ENCODE peak calls at places on chromosomes 6 and 20, in four cellular contexts. J, M, C and Q are unnamed samples.

GRCh38 chr6:134065706-134066105 is 13.3 kb upstream of the SLC2A12 start:
- DNase-seq in M (peak; percentile 30), J (no peak), C (no peak), Q (no peak)

GRCh38 chr20:63648895-63649589 is 4.2 kb downstream of the STMN3 start:
- DNase-seq in C (no peak), J (no peak), M (no peak), Q (no peak)

GRCh38 chr6:133259561-133259960 is 18.4 kb downstream of the EYA4 start:
- DNase-seq in M (no peak), J (no peak), C (no peak), Q (no peak)

GRCh38 chr6:143962644-143962929 is 45.5 kb downstream of the PLAGL1 start:
- DNase-seq in J (no peak), C (no peak), M (no peak), Q (peak; percentile 52)

GRCh38 chr20:38290829-38291581 is 13.0 kb upstream of the BPI start:
- DNase-seq in J (no peak), C (peak; percentile 49), M (peak; percentile 87), Q (peak; percentile 57)

GRCh38 chr6:84282566-84282965 is 55.1 kb upstream of the CEP162 start:
- DNase-seq in C (no peak), J (no peak), M (no peak), Q (no peak)

GRCh38 chr6:138814179-138814834 is 18.4 kb downstream of the ECT2L start:
- DNase-seq in M (peak; percentile 93), C (no peak), J (no peak), Q (no peak)

GRCh38 chr6:1971612-1972011 is 273.8 kb downstream of the GMDS start:
- DNase-seq in J (no peak), M (peak; percentile 21), C (no peak), Q (no peak)

GRCh38 chr6:165573671-165574070 is 89.4 kb downstream of the PDE10A start:
- DNase-seq in J (no peak), M (no peak), C (no peak), Q (no peak)

GRCh38 chr6:88179692-88180091 is 13.5 kb upstream of the CNR1 start:
- DNase-seq in M (no peak), C (no peak), J (peak; percentile 66), Q (no peak)

DNA sequence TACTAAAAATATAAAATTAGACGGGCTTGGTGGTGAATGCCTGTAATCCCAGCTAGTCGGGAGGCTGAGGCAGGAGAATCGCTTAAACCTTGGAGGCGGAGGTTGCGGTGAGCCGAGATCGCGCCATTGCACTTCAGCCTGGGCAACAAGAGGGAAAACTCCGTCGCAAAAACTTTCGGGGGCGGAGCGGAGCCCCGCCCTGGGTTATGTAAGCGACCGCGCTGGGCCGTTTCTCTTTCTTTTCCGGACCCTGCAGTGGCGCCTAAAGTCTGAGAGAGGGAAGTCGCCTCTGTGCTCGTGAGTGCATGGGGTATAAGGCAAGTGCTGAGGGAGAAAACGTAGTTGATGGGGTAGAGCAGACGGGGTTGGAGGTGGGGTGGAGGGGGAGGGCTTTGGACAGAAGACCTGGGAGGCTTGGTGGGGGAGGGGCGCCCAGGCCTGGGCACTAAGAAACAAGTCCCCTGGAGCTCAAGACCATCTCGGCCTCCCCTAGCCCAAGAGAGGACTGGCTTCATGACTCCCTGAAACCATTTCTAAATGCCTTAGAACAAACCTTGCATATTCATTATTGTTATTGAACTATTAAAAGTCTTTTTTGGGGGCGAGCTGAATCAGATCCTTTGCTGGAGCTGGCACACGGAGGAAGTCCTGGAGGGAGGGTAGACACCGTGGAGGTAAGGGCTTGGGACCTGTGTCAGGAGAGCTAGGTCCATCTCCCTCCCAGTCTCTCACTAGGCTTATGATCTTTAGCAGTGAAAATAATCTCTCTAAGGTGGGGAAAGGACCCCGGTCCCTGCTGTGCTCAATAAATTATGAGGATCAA is 2.7 kb upstream of the MICA start:
- DNase-seq in M (peak; percentile 65), J (no peak), C (no peak), Q (peak; percentile 36)
- H3K9ac ChIP-seq in M (peak overlapping the region; percentile 77), J (peak overlapping the region; percentile 81), C (no peak overlapping the region), Q (peak overlapping the region; percentile 83)

DNA sequence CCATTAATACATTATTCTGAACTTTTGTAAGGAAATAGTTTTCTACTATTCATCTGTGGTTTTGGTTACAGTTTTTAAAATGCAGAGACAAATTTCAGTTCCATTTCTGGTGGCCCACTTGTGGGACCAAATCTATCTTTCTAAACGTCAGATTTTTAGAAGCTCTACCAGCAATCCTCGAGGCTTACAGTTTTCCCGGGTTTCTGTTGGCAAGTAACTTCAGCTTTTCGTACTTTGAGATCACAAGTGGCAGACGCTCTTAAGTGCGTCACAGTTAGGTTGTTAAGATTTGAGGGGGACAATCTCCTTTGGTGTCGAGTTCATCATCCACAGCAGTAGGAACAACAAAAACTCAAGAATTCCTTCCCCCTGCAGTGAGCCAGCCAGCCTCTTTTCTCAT is 60.0 kb downstream of the JARID2 start:
- DNase-seq in M (no peak), J (no peak), C (no peak), Q (no peak)
- H3K4me1 ChIP-seq in M (peaks cover 49% of the 10 kb centered on the region), J (peaks cover 64% of the 10 kb centered on the region), C (peaks cover 36% of the 10 kb centered on the region), Q (peaks cover 2% of the 10 kb centered on the region)

DNA sequence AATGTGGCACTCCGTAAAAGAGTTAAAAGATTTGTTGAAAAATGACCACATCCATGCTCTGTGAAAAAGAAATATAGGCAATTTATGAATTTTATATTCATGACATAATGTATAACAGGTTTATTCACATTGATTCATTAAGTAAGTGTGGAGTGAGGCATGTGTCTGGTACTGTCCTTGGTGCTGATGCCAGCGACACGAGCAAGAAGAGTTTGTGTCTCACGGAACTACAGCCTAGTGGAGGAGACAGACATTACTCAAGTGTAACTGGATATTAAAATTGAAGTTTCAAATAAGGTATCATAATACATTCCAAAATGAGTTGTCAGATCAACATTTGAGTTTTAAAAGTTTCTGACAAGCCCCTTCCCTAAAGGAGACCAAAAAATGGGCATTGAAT is 158.2 kb upstream of the PRND start:
- DNase-seq in M (peak; percentile 44), J (no peak), C (no peak), Q (peak; percentile 13)
- TF ChIP-seq SUZ12 in M (no peak), J (no peak), C (no peak), Q (no peak)

GRCh38 chr6:16199792-16200191 is 38.6 kb upstream of the GMPR start:
- DNase-seq in J (no peak), C (no peak), M (no peak), Q (no peak)
- H3K9ac ChIP-seq in J (no peak overlapping the region), C (no peak overlapping the region), M (no peak overlapping the region), Q (no peak overlapping the region)

GRCh38 chr6:156881687-156882629 is 104.8 kb downstream of the ARID1B start:
- DNase-seq in J (no peak), M (no peak), C (no peak), Q (no peak)

GRCh38 chr6:156879235-156879995 is 102.2 kb downstream of the ARID1B start:
- DNase-seq in J (no peak), C (no peak), M (no peak), Q (no peak)

GRCh38 chr6:156878688-156879087 is 101.5 kb downstream of the ARID1B start:
- DNase-seq in J (no peak), M (no peak), C (no peak), Q (no peak)

GRCh38 chr6:156883497-156884252 is 106.5 kb downstream of the ARID1B start:
- DNase-seq in M (no peak), J (no peak), C (no peak), Q (no peak)

GRCh38 chr6:156880913-156881312 is 103.7 kb downstream of the ARID1B start:
- DNase-seq in C (no peak), J (no peak), M (no peak), Q (no peak)
- H3K4me1 ChIP-seq in C (peaks cover 20% of the 10 kb centered on the region), J (peaks cover 29% of the 10 kb centered on the region), M (no peaks in the 10 kb centered on the region), Q (peaks cover 2% of the 10 kb centered on the region)

GRCh38 chr6:87139236-87139635 is 16.1 kb upstream of the ZNF292 start:
- DNase-seq in J (no peak), M (peak; percentile 48), C (no peak), Q (no peak)
- TF ChIP-seq SUZ12 in J (no peak), M (no peak), C (no peak), Q (no peak)

GRCh38 chr20:32979201-32979998 is 24.8 kb downstream of the SUN5 start:
- DNase-seq in C (no peak), J (no peak), M (no peak), Q (no peak)
- H3K9ac ChIP-seq in C (no peak overlapping the region), J (no peak overlapping the region), M (no peak overlapping the region), Q (no peak overlapping the region)

GRCh38 chr20:9515211-9515580 is 806 bp downstream of the LAMP5 start:
- DNase-seq in M (no peak), C (no peak), J (no peak), Q (no peak)
- H3K4me1 ChIP-seq in M (no peaks in the 10 kb centered on the region), C (peaks cover 16% of the 10 kb centered on the region), J (peaks cover 20% of the 10 kb centered on the region), Q (peaks cover 7% of the 10 kb centered on the region)